ENCODE peak calls at places on chromosome 4, in five cellular contexts. R, F, Z, M and N are unnamed samples.

GRCh38 chr4:82219346-82219745 is 154.4 kb downstream of the HNRNPD start:
- DNase-seq in Z (no peak), F (no peak), M (no peak), R (no peak), N (no peak)

GRCh38 chr4:101019941-101020401 is 327.4 kb downstream of the PPP3CA start:
- DNase-seq in M (peak), F (no peak), R (no peak), Z (no peak), N (peak)

GRCh38 chr4:143346208-143346607 is 9.5 kb downstream of the GAB1 start:
- DNase-seq in F (no peak), Z (no peak), R (no peak), M (no peak), N (no peak)

GRCh38 chr4:36494016-36494415 is 212.6 kb downstream of the DTHD1 start:
- DNase-seq in R (no peak), Z (no peak), F (no peak), M (no peak), N (no peak)

GRCh38 chr4:100372432-100372831 is 145.4 kb downstream of the EMCN start:
- DNase-seq in F (no peak), R (no peak), M (no peak), Z (no peak), N (no peak)

GRCh38 chr4:48112017-48112667 is 21.9 kb downstream of the TXK start:
- DNase-seq in F (no peak), M (peak), R (no peak), Z (no peak), N (peak)

GRCh38 chr4:7693237-7693608 is 246.4 kb downstream of the AFAP1 start:
- DNase-seq in M (no peak), F (peak), Z (no peak), R (no peak), N (no peak)

GRCh38 chr4:143882892-143883291 is 22.5 kb downstream of the GYPE start:
- DNase-seq in Z (no peak), R (no peak), F (no peak), M (no peak), N (no peak)

GRCh38 chr4:95470622-95471021 is 78.2 kb downstream of the UNC5C start:
- DNase-seq in R (no peak), F (no peak), M (no peak), Z (no peak), N (no peak)

GRCh38 chr4:38891051-38891738 is 23.6 kb downstream of the FAM114A1 start:
- DNase-seq in M (no peak), Z (no peak), F (no peak), R (no peak), N (no peak)

GRCh38 chr4:19947349-19947748 is 304.4 kb upstream of the SLIT2 start:
- DNase-seq in M (peak), Z (peak), F (no peak), R (no peak), N (peak)

GRCh38 chr4:56743550-56743949 is 62.5 kb upstream of the HOPX start:
- DNase-seq in Z (no peak), R (no peak), M (no peak), F (no peak), N (no peak)

GRCh38 chr4:186592961-186593586 is 37.7 kb upstream of the MTNR1A start:
- DNase-seq in F (no peak), Z (peak), R (no peak), M (no peak), N (no peak)

GRCh38 chr4:15755321-15755750 is 22.8 kb upstream of the CD38 start:
- DNase-seq in Z (no peak), M (peak), F (no peak), R (no peak), N (peak)

GRCh38 chr4:105192910-105193309 is 46.2 kb downstream of the TET2 start:
- DNase-seq in R (no peak), Z (no peak), F (no peak), M (no peak), N (no peak)

GRCh38 chr4:22099896-22100295 is 151.3 kb upstream of the KCNIP4 start:
- DNase-seq in R (no peak), F (no peak), Z (no peak), M (no peak), N (peak)

GRCh38 chr4:183960912-183961569 is 55.9 kb downstream of the STOX2 start:
- DNase-seq in F (peak), R (peak), M (no peak), Z (no peak), N (no peak)

GRCh38 chr4:154490589-154491340 is 834 bp downstream of the DCHS2 start:
- DNase-seq in R (no peak), M (no peak), Z (no peak), F (peak), N (no peak)

GRCh38 chr4:184475096-184475461 is 729 bp upstream of the IRF2 start:
- DNase-seq in R (peak), M (peak), Z (peak), F (peak), N (peak)

GRCh38 chr4:19194672-19195071 is 1057.0 kb upstream of the SLIT2 start:
- DNase-seq in R (no peak), F (no peak), M (no peak), Z (no peak), N (no peak)

GRCh38 chr4:81346719-81347118 is 125.0 kb downstream of the RASGEF1B start:
- DNase-seq in M (no peak), Z (no peak), F (no peak), R (no peak), N (no peak)

GRCh38 chr4:39083164-39083563 is 21.1 kb downstream of the KLHL5 start:
- DNase-seq in F (no peak), M (peak), R (no peak), Z (peak), N (peak)

GRCh38 chr4:149161247-149161646 is 654.4 kb downstream of the IQCM start:
- DNase-seq in M (peak), Z (peak), R (no peak), F (no peak), N (peak)

GRCh38 chr4:41213563-41214157 is 682 bp downstream of the APBB2 start:
- DNase-seq in Z (no peak), F (peak), M (no peak), R (peak), N (no peak)

GRCh38 chr4:88097781-88098180 is 60.7 kb downstream of the ABCG2 start:
- DNase-seq in Z (no peak), F (no peak), M (peak), R (no peak), N (no peak)

GRCh38 chr4:42410446-42410845 is 13.2 kb downstream of the SHISA3 start:
- DNase-seq in R (no peak), F (no peak), M (no peak), Z (no peak), N (no peak)

GRCh38 chr4:37685726-37686372 is 327 bp downstream of the RELL1 start:
- DNase-seq in M (peak), Z (no peak), F (peak), R (peak), N (no peak)

GRCh38 chr4:185541251-185541671 is 6.0 kb upstream of the PDLIM3 start:
- DNase-seq in F (no peak), R (peak), M (no peak), Z (no peak), N (peak)

GRCh38 chr4:118289794-118290193 is 63.0 kb downstream of the PRSS12 start:
- DNase-seq in F (no peak), M (peak), R (no peak), Z (peak), N (peak)

GRCh38 chr4:108118505-108118904 is 50.2 kb downstream of the LEF1 start:
- DNase-seq in M (no peak), R (no peak), Z (no peak), F (no peak), N (no peak)

GRCh38 chr4:141871086-141871485 is 234.7 kb downstream of the IL15 start:
- DNase-seq in F (no peak), Z (no peak), R (no peak), M (peak), N (peak)

GRCh38 chr4:122639181-122639580 is 18.3 kb upstream of the IL21 start:
- DNase-seq in R (no peak), M (no peak), Z (no peak), F (no peak), N (no peak)

GRCh38 chr4:108954880-108955279 is 192.0 kb upstream of the ETNPPL start:
- DNase-seq in Z (no peak), R (no peak), F (no peak), M (no peak), N (peak)